ENCODE peak calls at places on chromosomes 6 and 20, in eight cellular contexts. M is dermis microvascular lymphatic vessel endothelial cell; H is MV-4-11; I is fibroblast of lung; T is DMS153; Q is T-cell; E is stimulated activated CD4-positive, alpha-beta T cell treated with anti-CD3 and anti-CD28 coated beads, Interleukin-2, amount 100 ng/mL, for 4 hours; S is AG08395. K is an unnamed sample.

GRCh38 chr20:19726126-19726525 is 31.9 kb upstream of the RIN2 start:
- DNase-seq in T (no peak), Q (no peak), I (peak), M (no peak), S (peak), E (no peak), H (peak), K (peak)

GRCh38 chr6:129498556-129498940 is 211.4 kb downstream of the ARHGAP18 start:
- DNase-seq in S (no peak), H (no peak), E (no peak), I (peak), M (no peak), Q (no peak), T (no peak), K (peak)

GRCh38 chr6:26331809-26332226 is 33.2 kb upstream of the BTN3A2 start:
- DNase-seq in S (no peak), I (no peak), Q (peak), T (no peak), E (peak), H (no peak), M (no peak), K (no peak)

GRCh38 chr6:88403486-88403885 is 237.3 kb upstream of the CNR1 start:
- DNase-seq in Q (no peak), S (no peak), I (peak), M (no peak), T (no peak), H (no peak), E (no peak), K (no peak)

GRCh38 chr6:141451508-141452353 is 681.0 kb upstream of the GJE1 start:
- DNase-seq in E (no peak), S (peak), T (no peak), H (no peak), Q (no peak), M (no peak), I (peak), K (peak)

GRCh38 chr6:2920671-2921112 is 17.6 kb upstream of the SERPINB9 start:
- DNase-seq in E (no peak), H (no peak), M (no peak), S (no peak), I (no peak), Q (no peak), T (no peak), K (no peak)

GRCh38 chr20:24763386-24764026 is 185.6 kb upstream of the CST7 start:
- DNase-seq in H (no peak), Q (no peak), I (no peak), M (no peak), T (no peak), E (no peak), S (no peak), K (no peak)

GRCh38 chr20:57717797-57718196 is 8.0 kb upstream of the PMEPA1 start:
- DNase-seq in H (no peak), T (no peak), S (peak), M (no peak), I (peak), E (no peak), Q (no peak), K (peak)

GRCh38 chr6:155448823-155449789 is 6.5 kb downstream of the NOX3 start:
- DNase-seq in Q (no peak), M (peak), I (peak), E (no peak), S (no peak), T (peak), H (no peak), K (no peak)

GRCh38 chr20:46701556-46701955 is 7.9 kb upstream of the SLC2A10 start:
- DNase-seq in S (peak), I (no peak), M (no peak), H (no peak), T (no peak), E (no peak), Q (no peak), K (no peak)

GRCh38 chr20:54254596-54254995 is 46.7 kb downstream of the PFDN4 start:
- DNase-seq in T (no peak), Q (no peak), S (no peak), H (no peak), E (no peak), M (no peak), I (peak), K (no peak)

GRCh38 chr6:155580904-155581303 is 125.3 kb upstream of the NOX3 start:
- DNase-seq in S (no peak), I (no peak), E (no peak), T (no peak), M (no peak), Q (no peak), H (no peak), K (no peak)

GRCh38 chr20:54108394-54108643 is 37.9 kb upstream of the BCAS1 start:
- DNase-seq in S (no peak), Q (no peak), H (no peak), E (no peak), T (no peak), I (no peak), M (no peak), K (no peak)

GRCh38 chr20:21548390-21549035 is 34.6 kb upstream of the NKX2-2 start:
- DNase-seq in E (peak), T (peak), M (no peak), H (no peak), S (no peak), I (no peak), Q (peak), K (no peak)

GRCh38 chr6:140500864-140501263 is 1126.4 kb upstream of the CITED2 start:
- DNase-seq in M (no peak), S (no peak), H (no peak), E (no peak), I (no peak), Q (no peak), T (no peak), K (no peak)

GRCh38 chr6:54135665-54136370 is 24.6 kb downstream of the MLIP start:
- DNase-seq in I (peak), Q (no peak), T (no peak), E (no peak), H (no peak), M (peak), S (no peak), K (peak)

GRCh38 chr6:44571510-44571909 is 184.0 kb downstream of the CDC5L start:
- DNase-seq in H (peak), T (no peak), S (no peak), I (no peak), E (no peak), Q (no peak), M (no peak), K (no peak)

GRCh38 chr6:133254552-133255228 is 13.5 kb downstream of the EYA4 start:
- DNase-seq in M (no peak), I (peak), Q (no peak), S (no peak), H (peak), T (no peak), E (no peak), K (peak)

GRCh38 chr6:32604434-32604877 is 14.8 kb upstream of the HLA-DRB1 start:
- DNase-seq in S (no peak), Q (no peak), E (no peak), H (peak), T (no peak), I (no peak), M (no peak), K (no peak)

GRCh38 chr6:20313086-20313485 is 88.6 kb upstream of the E2F3 start:
- DNase-seq in Q (no peak), S (no peak), T (no peak), E (no peak), H (no peak), I (no peak), M (no peak), K (no peak)

GRCh38 chr20:62022575-62023139 is 43.0 kb downstream of the TAF4 start:
- DNase-seq in M (no peak), E (no peak), T (no peak), I (no peak), H (no peak), S (no peak), Q (no peak), K (no peak)

GRCh38 chr20:26218301-26218700 is 521.6 kb upstream of the ZNF337 start:
- DNase-seq in M (no peak), I (no peak), S (peak), H (no peak), Q (no peak), E (no peak), T (no peak), K (peak)

GRCh38 chr6:73169111-73169510 is 56.2 kb downstream of the KHDC1L start:
- DNase-seq in I (no peak), H (no peak), Q (no peak), S (no peak), E (no peak), T (no peak), M (no peak), K (no peak)

GRCh38 chr6:142377112-142377848 is 75.5 kb downstream of the ADGRG6 start:
- DNase-seq in M (no peak), I (peak), T (no peak), H (no peak), E (no peak), S (no peak), Q (no peak), K (no peak)

GRCh38 chr6:41336824-41337223 is 1.4 kb downstream of the NCR2 start:
- DNase-seq in S (no peak), I (no peak), Q (no peak), E (no peak), H (no peak), T (no peak), M (peak), K (no peak)

GRCh38 chr6:52663120-52663934 is 7.6 kb upstream of the TMEM14A start:
- DNase-seq in S (peak), E (peak), I (peak), Q (peak), T (peak), M (peak), H (peak), K (peak)

GRCh38 chr20:3749689-3750639 is 17.5 kb downstream of the HSPA12B start:
- DNase-seq in S (no peak), M (no peak), H (no peak), T (peak), E (no peak), I (peak), Q (peak), K (peak)

GRCh38 chr6:44219053-44219814 is 2.5 kb downstream of the MYMX start:
- DNase-seq in E (no peak), I (peak), M (peak), H (peak), Q (no peak), S (peak), T (no peak), K (peak)

GRCh38 chr20:55953201-55953600 is 52.1 kb downstream of the CBLN4 start:
- DNase-seq in M (no peak), S (no peak), T (no peak), H (no peak), Q (no peak), I (no peak), E (no peak), K (no peak)

GRCh38 chr6:169858935-169859351 is 107.5 kb downstream of the ERMARD start:
- DNase-seq in E (no peak), S (no peak), I (no peak), H (no peak), T (no peak), M (no peak), Q (no peak), K (no peak)

GRCh38 chr6:170429457-170429856 is 122.9 kb downstream of the FAM120B start:
- DNase-seq in Q (no peak), S (no peak), M (no peak), T (no peak), E (no peak), I (no peak), H (no peak), K (no peak)

GRCh38 chr6:13273931-13274706 is 54.2 kb downstream of the TBC1D7 start:
- DNase-seq in M (no peak), T (no peak), E (peak), S (no peak), Q (peak), H (peak), I (no peak), K (no peak)

GRCh38 chr6:12577124-12577845 is 139.3 kb upstream of the PHACTR1 start:
- DNase-seq in E (no peak), Q (no peak), T (no peak), H (no peak), S (no peak), M (no peak), I (peak), K (no peak)

GRCh38 chr6:11288065-11288464 is 55.6 kb upstream of the NEDD9 start:
- DNase-seq in T (peak), E (no peak), I (no peak), H (no peak), Q (no peak), S (no peak), M (no peak), K (no peak)

GRCh38 chr20:63351811-63352591 is 9.1 kb downstream of the CHRNA4 start:
- DNase-seq in S (no peak), H (no peak), Q (no peak), E (no peak), T (no peak), M (no peak), I (no peak), K (no peak)

GRCh38 chr6:164142312-164142711 is 727.8 kb downstream of the QKI start:
- DNase-seq in M (no peak), I (no peak), S (no peak), H (no peak), Q (no peak), T (no peak), E (no peak), K (no peak)

GRCh38 chr6:166862287-166862977 is 93.9 kb downstream of the RNASET2 start:
- DNase-seq in T (no peak), Q (peak), I (peak), S (peak), M (no peak), E (peak), H (no peak), K (peak)

GRCh38 chr20:7980332-7981046 is 39.1 kb downstream of the TMX4 start:
- DNase-seq in E (no peak), M (peak), S (peak), H (peak), Q (no peak), T (no peak), I (peak), K (peak)

K was measured in GM03348.